ENCODE peak calls at places on chromosome 4, in nine cellular contexts. One of them, this sample, is unnamed.

GRCh38 chr4:184401397-184402171 is 72.8 kb downstream of the IRF2 start:
- DNase-seq in Karpas-422: no peak
- DNase-seq in NCI-H510A treated with DMSO at 0.1 percent for 48 hours: peak
- DNase-seq in BJ: no peak
- DNase-seq in stimulated activated CD8-positive, alpha-beta memory T cell treated with anti-CD3 and anti-CD28 coated beads, Interleukin-12 subunit alpha, Interleukin-12 subunit beta, amount 100 ng/mL, for 1 hour: no peak
- DNase-seq in AG20443: no peak
- DNase-seq in AG10803: no peak
- DNase-seq in activated CD8-positive, alpha-beta memory T cell treated with anti-CD3 and anti-CD28 coated beads for 1 hour: no peak
- DNase-seq in stimulated activated CD4-positive, alpha-beta T cell treated with anti-CD3 and anti-CD28 coated beads, Interleukin-15, amount 100 ng/mL, for 24 hours: no peak
- DNase-seq in this sample: no peak

GRCh38 chr4:153222162-153222789 is 18.0 kb downstream of the TRIM2 start:
- DNase-seq in activated CD8-positive, alpha-beta memory T cell treated with anti-CD3 and anti-CD28 coated beads for 1 hour: no peak
- DNase-seq in NCI-H510A treated with DMSO at 0.1 percent for 48 hours: peak
- DNase-seq in Karpas-422: peak
- DNase-seq in BJ: peak
- DNase-seq in stimulated activated CD8-positive, alpha-beta memory T cell treated with anti-CD3 and anti-CD28 coated beads, Interleukin-12 subunit alpha, Interleukin-12 subunit beta, amount 100 ng/mL, for 1 hour: no peak
- DNase-seq in AG10803: peak
- DNase-seq in stimulated activated CD4-positive, alpha-beta T cell treated with anti-CD3 and anti-CD28 coated beads, Interleukin-15, amount 100 ng/mL, for 24 hours: peak
- DNase-seq in AG20443: peak
- DNase-seq in this sample: peak

GRCh38 chr4:38979511-38980230 is 52.5 kb downstream of the TMEM156 start:
- DNase-seq in BJ: peak
- DNase-seq in AG20443: peak
- DNase-seq in NCI-H510A treated with DMSO at 0.1 percent for 48 hours: no peak
- DNase-seq in activated CD8-positive, alpha-beta memory T cell treated with anti-CD3 and anti-CD28 coated beads for 1 hour: no peak
- DNase-seq in Karpas-422: no peak
- DNase-seq in AG10803: peak
- DNase-seq in stimulated activated CD8-positive, alpha-beta memory T cell treated with anti-CD3 and anti-CD28 coated beads, Interleukin-12 subunit alpha, Interleukin-12 subunit beta, amount 100 ng/mL, for 1 hour: no peak
- DNase-seq in stimulated activated CD4-positive, alpha-beta T cell treated with anti-CD3 and anti-CD28 coated beads, Interleukin-15, amount 100 ng/mL, for 24 hours: no peak
- DNase-seq in this sample: no peak

GRCh38 chr4:72418458-72418857 is 150.6 kb downstream of the ADAMTS3 start:
- DNase-seq in NCI-H510A treated with DMSO at 0.1 percent for 48 hours: peak
- DNase-seq in activated CD8-positive, alpha-beta memory T cell treated with anti-CD3 and anti-CD28 coated beads for 1 hour: no peak
- DNase-seq in stimulated activated CD4-positive, alpha-beta T cell treated with anti-CD3 and anti-CD28 coated beads, Interleukin-15, amount 100 ng/mL, for 24 hours: no peak
- DNase-seq in Karpas-422: no peak
- DNase-seq in BJ: peak
- DNase-seq in stimulated activated CD8-positive, alpha-beta memory T cell treated with anti-CD3 and anti-CD28 coated beads, Interleukin-12 subunit alpha, Interleukin-12 subunit beta, amount 100 ng/mL, for 1 hour: no peak
- DNase-seq in AG10803: peak
- DNase-seq in AG20443: peak
- DNase-seq in this sample: no peak

GRCh38 chr4:169099775-169100180 is 89.7 kb upstream of the CBR4 start:
- DNase-seq in Karpas-422: no peak
- DNase-seq in NCI-H510A treated with DMSO at 0.1 percent for 48 hours: no peak
- DNase-seq in stimulated activated CD4-positive, alpha-beta T cell treated with anti-CD3 and anti-CD28 coated beads, Interleukin-15, amount 100 ng/mL, for 24 hours: no peak
- DNase-seq in stimulated activated CD8-positive, alpha-beta memory T cell treated with anti-CD3 and anti-CD28 coated beads, Interleukin-12 subunit alpha, Interleukin-12 subunit beta, amount 100 ng/mL, for 1 hour: no peak
- DNase-seq in AG20443: no peak
- DNase-seq in BJ: no peak
- DNase-seq in activated CD8-positive, alpha-beta memory T cell treated with anti-CD3 and anti-CD28 coated beads for 1 hour: no peak
- DNase-seq in AG10803: peak
- DNase-seq in this sample: no peak

GRCh38 chr4:16596267-16596666 is 302.2 kb downstream of the LDB2 start:
- DNase-seq in AG10803: no peak
- DNase-seq in Karpas-422: no peak
- DNase-seq in NCI-H510A treated with DMSO at 0.1 percent for 48 hours: no peak
- DNase-seq in AG20443: no peak
- DNase-seq in stimulated activated CD8-positive, alpha-beta memory T cell treated with anti-CD3 and anti-CD28 coated beads, Interleukin-12 subunit alpha, Interleukin-12 subunit beta, amount 100 ng/mL, for 1 hour: no peak
- DNase-seq in activated CD8-positive, alpha-beta memory T cell treated with anti-CD3 and anti-CD28 coated beads for 1 hour: no peak
- DNase-seq in stimulated activated CD4-positive, alpha-beta T cell treated with anti-CD3 and anti-CD28 coated beads, Interleukin-15, amount 100 ng/mL, for 24 hours: no peak
- DNase-seq in BJ: no peak
- DNase-seq in this sample: no peak

GRCh38 chr4:6229095-6229494 is 28.7 kb upstream of the JAKMIP1 start:
- DNase-seq in activated CD8-positive, alpha-beta memory T cell treated with anti-CD3 and anti-CD28 coated beads for 1 hour: no peak
- DNase-seq in BJ: no peak
- DNase-seq in AG10803: no peak
- DNase-seq in NCI-H510A treated with DMSO at 0.1 percent for 48 hours: no peak
- DNase-seq in Karpas-422: no peak
- DNase-seq in stimulated activated CD4-positive, alpha-beta T cell treated with anti-CD3 and anti-CD28 coated beads, Interleukin-15, amount 100 ng/mL, for 24 hours: no peak
- DNase-seq in AG20443: no peak
- DNase-seq in stimulated activated CD8-positive, alpha-beta memory T cell treated with anti-CD3 and anti-CD28 coated beads, Interleukin-12 subunit alpha, Interleukin-12 subunit beta, amount 100 ng/mL, for 1 hour: no peak
- DNase-seq in this sample: no peak

GRCh38 chr4:104983615-104984179 is 163.0 kb upstream of the TET2 start:
- DNase-seq in BJ: no peak
- DNase-seq in AG20443: no peak
- DNase-seq in stimulated activated CD8-positive, alpha-beta memory T cell treated with anti-CD3 and anti-CD28 coated beads, Interleukin-12 subunit alpha, Interleukin-12 subunit beta, amount 100 ng/mL, for 1 hour: no peak
- DNase-seq in NCI-H510A treated with DMSO at 0.1 percent for 48 hours: no peak
- DNase-seq in stimulated activated CD4-positive, alpha-beta T cell treated with anti-CD3 and anti-CD28 coated beads, Interleukin-15, amount 100 ng/mL, for 24 hours: no peak
- DNase-seq in Karpas-422: no peak
- DNase-seq in AG10803: no peak
- DNase-seq in activated CD8-positive, alpha-beta memory T cell treated with anti-CD3 and anti-CD28 coated beads for 1 hour: no peak
- DNase-seq in this sample: no peak

GRCh38 chr4:103075894-103076776 is at the start of gene SLC9B2:
- DNase-seq in NCI-H510A treated with DMSO at 0.1 percent for 48 hours: peak
- DNase-seq in stimulated activated CD8-positive, alpha-beta memory T cell treated with anti-CD3 and anti-CD28 coated beads, Interleukin-12 subunit alpha, Interleukin-12 subunit beta, amount 100 ng/mL, for 1 hour: peak
- DNase-seq in AG20443: peak
- DNase-seq in activated CD8-positive, alpha-beta memory T cell treated with anti-CD3 and anti-CD28 coated beads for 1 hour: peak
- DNase-seq in AG10803: peak
- DNase-seq in stimulated activated CD4-positive, alpha-beta T cell treated with anti-CD3 and anti-CD28 coated beads, Interleukin-15, amount 100 ng/mL, for 24 hours: peak
- DNase-seq in Karpas-422: peak
- DNase-seq in BJ: no peak
- DNase-seq in this sample: peak

GRCh38 chr4:155383541-155383940 is 6.8 kb upstream of the MAP9 start:
- DNase-seq in activated CD8-positive, alpha-beta memory T cell treated with anti-CD3 and anti-CD28 coated beads for 1 hour: no peak
- DNase-seq in AG10803: no peak
- DNase-seq in Karpas-422: no peak
- DNase-seq in BJ: no peak
- DNase-seq in AG20443: no peak
- DNase-seq in stimulated activated CD4-positive, alpha-beta T cell treated with anti-CD3 and anti-CD28 coated beads, Interleukin-15, amount 100 ng/mL, for 24 hours: no peak
- DNase-seq in stimulated activated CD8-positive, alpha-beta memory T cell treated with anti-CD3 and anti-CD28 coated beads, Interleukin-12 subunit alpha, Interleukin-12 subunit beta, amount 100 ng/mL, for 1 hour: no peak
- DNase-seq in NCI-H510A treated with DMSO at 0.1 percent for 48 hours: no peak
- DNase-seq in this sample: no peak

GRCh38 chr4:189834586-189834985 is 106.1 kb upstream of the FRG1 start:
- DNase-seq in Karpas-422: no peak
- DNase-seq in AG10803: no peak
- DNase-seq in stimulated activated CD8-positive, alpha-beta memory T cell treated with anti-CD3 and anti-CD28 coated beads, Interleukin-12 subunit alpha, Interleukin-12 subunit beta, amount 100 ng/mL, for 1 hour: no peak
- DNase-seq in BJ: no peak
- DNase-seq in AG20443: no peak
- DNase-seq in stimulated activated CD4-positive, alpha-beta T cell treated with anti-CD3 and anti-CD28 coated beads, Interleukin-15, amount 100 ng/mL, for 24 hours: no peak
- DNase-seq in activated CD8-positive, alpha-beta memory T cell treated with anti-CD3 and anti-CD28 coated beads for 1 hour: no peak
- DNase-seq in NCI-H510A treated with DMSO at 0.1 percent for 48 hours: no peak
- DNase-seq in this sample: no peak

GRCh38 chr4:57943672-57944071 is 833.5 kb upstream of the IGFBP7 start:
- DNase-seq in AG20443: no peak
- DNase-seq in stimulated activated CD4-positive, alpha-beta T cell treated with anti-CD3 and anti-CD28 coated beads, Interleukin-15, amount 100 ng/mL, for 24 hours: no peak
- DNase-seq in stimulated activated CD8-positive, alpha-beta memory T cell treated with anti-CD3 and anti-CD28 coated beads, Interleukin-12 subunit alpha, Interleukin-12 subunit beta, amount 100 ng/mL, for 1 hour: no peak
- DNase-seq in activated CD8-positive, alpha-beta memory T cell treated with anti-CD3 and anti-CD28 coated beads for 1 hour: no peak
- DNase-seq in BJ: no peak
- DNase-seq in NCI-H510A treated with DMSO at 0.1 percent for 48 hours: no peak
- DNase-seq in Karpas-422: no peak
- DNase-seq in AG10803: no peak
- DNase-seq in this sample: no peak

GRCh38 chr4:169208090-169208455 is 62.7 kb downstream of the SH3RF1 start:
- DNase-seq in AG10803: no peak
- DNase-seq in activated CD8-positive, alpha-beta memory T cell treated with anti-CD3 and anti-CD28 coated beads for 1 hour: no peak
- DNase-seq in stimulated activated CD8-positive, alpha-beta memory T cell treated with anti-CD3 and anti-CD28 coated beads, Interleukin-12 subunit alpha, Interleukin-12 subunit beta, amount 100 ng/mL, for 1 hour: no peak
- DNase-seq in AG20443: no peak
- DNase-seq in NCI-H510A treated with DMSO at 0.1 percent for 48 hours: no peak
- DNase-seq in Karpas-422: no peak
- DNase-seq in BJ: no peak
- DNase-seq in stimulated activated CD4-positive, alpha-beta T cell treated with anti-CD3 and anti-CD28 coated beads, Interleukin-15, amount 100 ng/mL, for 24 hours: no peak
- DNase-seq in this sample: no peak

GRCh38 chr4:1721666-1722550 is 587 bp downstream of the TACC3 start:
- DNase-seq in stimulated activated CD8-positive, alpha-beta memory T cell treated with anti-CD3 and anti-CD28 coated beads, Interleukin-12 subunit alpha, Interleukin-12 subunit beta, amount 100 ng/mL, for 1 hour: no peak
- DNase-seq in AG10803: no peak
- DNase-seq in Karpas-422: peak
- DNase-seq in BJ: no peak
- DNase-seq in activated CD8-positive, alpha-beta memory T cell treated with anti-CD3 and anti-CD28 coated beads for 1 hour: no peak
- DNase-seq in NCI-H510A treated with DMSO at 0.1 percent for 48 hours: no peak
- DNase-seq in AG20443: no peak
- DNase-seq in stimulated activated CD4-positive, alpha-beta T cell treated with anti-CD3 and anti-CD28 coated beads, Interleukin-15, amount 100 ng/mL, for 24 hours: peak
- DNase-seq in this sample: peak

GRCh38 chr4:20464381-20464780 is 212.7 kb downstream of the SLIT2 start:
- DNase-seq in AG10803: peak
- DNase-seq in Karpas-422: no peak
- DNase-seq in AG20443: peak
- DNase-seq in activated CD8-positive, alpha-beta memory T cell treated with anti-CD3 and anti-CD28 coated beads for 1 hour: no peak
- DNase-seq in BJ: no peak
- DNase-seq in stimulated activated CD8-positive, alpha-beta memory T cell treated with anti-CD3 and anti-CD28 coated beads, Interleukin-12 subunit alpha, Interleukin-12 subunit beta, amount 100 ng/mL, for 1 hour: no peak
- DNase-seq in NCI-H510A treated with DMSO at 0.1 percent for 48 hours: no peak
- DNase-seq in stimulated activated CD4-positive, alpha-beta T cell treated with anti-CD3 and anti-CD28 coated beads, Interleukin-15, amount 100 ng/mL, for 24 hours: no peak
- DNase-seq in this sample: no peak

GRCh38 chr4:169971456-169972015 is 54.7 kb downstream of the MFAP3L start:
- DNase-seq in AG10803: peak
- DNase-seq in AG20443: no peak
- DNase-seq in stimulated activated CD4-positive, alpha-beta T cell treated with anti-CD3 and anti-CD28 coated beads, Interleukin-15, amount 100 ng/mL, for 24 hours: no peak
- DNase-seq in NCI-H510A treated with DMSO at 0.1 percent for 48 hours: no peak
- DNase-seq in activated CD8-positive, alpha-beta memory T cell treated with anti-CD3 and anti-CD28 coated beads for 1 hour: no peak
- DNase-seq in stimulated activated CD8-positive, alpha-beta memory T cell treated with anti-CD3 and anti-CD28 coated beads, Interleukin-12 subunit alpha, Interleukin-12 subunit beta, amount 100 ng/mL, for 1 hour: no peak
- DNase-seq in Karpas-422: no peak
- DNase-seq in BJ: no peak
- DNase-seq in this sample: no peak